ENCODE peak calls at places on chromosomes 11 and 22, in seven cellular contexts. One of them, this sample, is unnamed.

GRCh38 chr11:69867076-69868002 is 48.1 kb upstream of the FGF3 start:
- DNase-seq in left lobe of liver: peak; percentile 96
- DNase-seq in GM12892: no peak
- DNase-seq in NCI-H524: no peak
- DNase-seq in DMS53: no peak
- DNase-seq in caudate nucleus: no peak
- DNase-seq in NCI-H146: no peak
- DNase-seq in this sample: no peak

GRCh38 chr11:93519179-93519578 is 24.0 kb downstream of the SMCO4 start:
- DNase-seq in left lobe of liver: no peak
- DNase-seq in GM12892: no peak
- DNase-seq in NCI-H524: peak; percentile 40
- DNase-seq in DMS53: peak; percentile 44
- DNase-seq in caudate nucleus: no peak
- DNase-seq in NCI-H146: peak; percentile 50
- DNase-seq in this sample: peak; percentile 41

GRCh38 chr11:110501428-110501827 is 71.7 kb downstream of the FDX1 start:
- DNase-seq in left lobe of liver: no peak
- DNase-seq in GM12892: no peak
- DNase-seq in NCI-H524: no peak
- DNase-seq in DMS53: no peak
- DNase-seq in caudate nucleus: no peak
- DNase-seq in NCI-H146: no peak
- DNase-seq in this sample: no peak

GRCh38 chr11:91700854-91701253 is 523.8 kb upstream of the FAT3 start:
- DNase-seq in left lobe of liver: no peak
- DNase-seq in GM12892: no peak
- DNase-seq in NCI-H524: no peak
- DNase-seq in DMS53: no peak
- DNase-seq in caudate nucleus: no peak
- DNase-seq in NCI-H146: no peak
- DNase-seq in this sample: no peak

GRCh38 chr11:77467993-77468392 is 5.9 kb downstream of the PAK1 start:
- DNase-seq in left lobe of liver: no peak
- DNase-seq in GM12892: no peak
- DNase-seq in NCI-H524: no peak
- DNase-seq in DMS53: no peak
- DNase-seq in caudate nucleus: no peak
- DNase-seq in NCI-H146: no peak
- DNase-seq in this sample: no peak

GRCh38 chr22:50314455-50315288 is 7.2 kb upstream of the PLXNB2 start:
- DNase-seq in left lobe of liver: peak; percentile 45
- DNase-seq in GM12892: peak; percentile 90
- DNase-seq in NCI-H524: no peak
- DNase-seq in DMS53: peak; percentile 90
- DNase-seq in caudate nucleus: no peak
- DNase-seq in NCI-H146: no peak
- DNase-seq in this sample: no peak

GRCh38 chr11:85806016-85806415 is 4.9 kb downstream of the SYTL2 start:
- DNase-seq in left lobe of liver: no peak
- DNase-seq in GM12892: no peak
- DNase-seq in NCI-H524: no peak
- DNase-seq in DMS53: no peak
- DNase-seq in caudate nucleus: no peak
- DNase-seq in NCI-H146: no peak
- DNase-seq in this sample: no peak

GRCh38 chr22:22884888-22885840 is 2.5 kb upstream of the IGLL5 start:
- DNase-seq in left lobe of liver: peak; percentile 35
- DNase-seq in GM12892: peak; percentile 77
- DNase-seq in NCI-H524: no peak
- DNase-seq in DMS53: no peak
- DNase-seq in caudate nucleus: no peak
- DNase-seq in NCI-H146: no peak
- DNase-seq in this sample: no peak

GRCh38 chr22:38982008-38982927 is at the start of gene APOBEC3B:
- DNase-seq in left lobe of liver: peak; percentile 80
- DNase-seq in GM12892: peak; percentile 77
- DNase-seq in NCI-H524: no peak
- DNase-seq in DMS53: peak; percentile 97
- DNase-seq in caudate nucleus: peak; percentile 43
- DNase-seq in NCI-H146: peak; percentile 78
- DNase-seq in this sample: no peak

GRCh38 chr11:129985823-129986222 is 16.8 kb downstream of the PRDM10 start:
- DNase-seq in left lobe of liver: no peak
- DNase-seq in GM12892: no peak
- DNase-seq in NCI-H524: no peak
- DNase-seq in DMS53: no peak
- DNase-seq in caudate nucleus: no peak
- DNase-seq in NCI-H146: no peak
- DNase-seq in this sample: no peak

GRCh38 chr11:1747753-1748466 is 2.5 kb downstream of the IFITM10 start:
- DNase-seq in left lobe of liver: no peak
- DNase-seq in GM12892: peak; percentile 23
- DNase-seq in NCI-H524: no peak
- DNase-seq in DMS53: no peak
- DNase-seq in caudate nucleus: no peak
- DNase-seq in NCI-H146: no peak
- DNase-seq in this sample: peak; percentile 19

GRCh38 chr11:8652140-8652539 is 30.3 kb downstream of the TRIM66 start:
- DNase-seq in left lobe of liver: no peak
- DNase-seq in GM12892: no peak
- DNase-seq in NCI-H524: no peak
- DNase-seq in DMS53: no peak
- DNase-seq in caudate nucleus: no peak
- DNase-seq in NCI-H146: no peak
- DNase-seq in this sample: no peak

GRCh38 chr11:1153105-1153950 is 4.4 kb upstream of the MUC5AC start:
- DNase-seq in left lobe of liver: peak; percentile 40
- DNase-seq in GM12892: no peak
- DNase-seq in NCI-H524: no peak
- DNase-seq in DMS53: peak; percentile 34
- DNase-seq in caudate nucleus: no peak
- DNase-seq in NCI-H146: peak; percentile 58
- DNase-seq in this sample: peak; percentile 66

GRCh38 chr11:66845143-66845875 is 2.1 kb downstream of the RCE1 start:
- DNase-seq in left lobe of liver: peak; percentile 48
- DNase-seq in GM12892: no peak
- DNase-seq in NCI-H524: no peak
- DNase-seq in DMS53: no peak
- DNase-seq in caudate nucleus: no peak
- DNase-seq in NCI-H146: no peak
- DNase-seq in this sample: no peak

GRCh38 chr11:3144296-3145205 is 20.6 kb downstream of the OSBPL5 start:
- DNase-seq in left lobe of liver: no peak
- DNase-seq in GM12892: no peak
- DNase-seq in NCI-H524: no peak
- DNase-seq in DMS53: no peak
- DNase-seq in caudate nucleus: no peak
- DNase-seq in NCI-H146: no peak
- DNase-seq in this sample: no peak

GRCh38 chr11:117903505-117904382 is 25.5 kb downstream of the TMPRSS13 start:
- DNase-seq in left lobe of liver: no peak
- DNase-seq in GM12892: no peak
- DNase-seq in NCI-H524: no peak
- DNase-seq in DMS53: no peak
- DNase-seq in caudate nucleus: no peak
- DNase-seq in NCI-H146: peak; percentile 87
- DNase-seq in this sample: no peak

This sample was measured in NCI-H1417.